ENCODE peak calls at places on chromosome 22, in four cellular contexts. K, H, J and W are unnamed samples.

GRCh38 chr22:43567691-43568308 is 156.0 kb downstream of the MPPED1 start:
- DNase-seq in J (no peak), H (no peak), K (no peak), W (no peak)

GRCh38 chr22:40031766-40032470 is 37.2 kb downstream of the FAM83F start:
- DNase-seq in K (no peak), J (no peak), H (no peak), W (no peak)

GRCh38 chr22:17775781-17776470 is 1.7 kb upstream of the BID start:
- DNase-seq in J (no peak), H (no peak), K (no peak), W (no peak)

GRCh38 chr22:22787151-22787550 is 100.5 kb upstream of the IGLL5 start:
- DNase-seq in J (no peak), K (no peak), H (peak), W (no peak)

GRCh38 chr22:22507743-22508273 is 734 bp downstream of the ZNF280B start:
- DNase-seq in K (no peak), H (no peak), J (no peak), W (no peak)

GRCh38 chr22:27797793-27798525 is 3.6 kb downstream of the MN1 start:
- DNase-seq in H (no peak), K (no peak), J (no peak), W (no peak)

GRCh38 chr22:43776081-43776670 is 35.9 kb downstream of the EFCAB6 start:
- DNase-seq in H (no peak), J (no peak), K (no peak), W (no peak)

GRCh38 chr22:39219071-39220050 is 25.4 kb downstream of the PDGFB start:
- DNase-seq in K (peak), H (peak), J (no peak), W (no peak)

GRCh38 chr22:33921576-33922181 is 1.4 kb upstream of the LARGE1 start:
- DNase-seq in K (no peak), J (peak), H (peak), W (no peak)

GRCh38 chr22:44567846-44568493 is 69.9 kb upstream of the RTL6 start:
- DNase-seq in J (peak), K (peak), H (no peak), W (no peak)

GRCh38 chr22:23094695-23095466 is 24.6 kb downstream of the GNAZ start:
- DNase-seq in K (no peak), J (no peak), H (no peak), W (no peak)

GRCh38 chr22:46067159-46068111 is 82.9 kb upstream of the PPARA start:
- DNase-seq in K (no peak), J (no peak), H (no peak), W (no peak)

GRCh38 chr22:40281717-40282116 is 64.6 kb upstream of the ADSL start:
- DNase-seq in K (no peak), J (no peak), H (no peak), W (no peak)

GRCh38 chr22:46686221-46686872 is 51.7 kb downstream of the CERK start:
- DNase-seq in K (no peak), H (no peak), J (no peak), W (no peak)

GRCh38 chr22:36191106-36191836 is 10.3 kb downstream of the APOL4 start:
- DNase-seq in H (no peak), K (no peak), J (no peak), W (no peak)

GRCh38 chr22:39928556-39929401 is 27.9 kb downstream of the GRAP2 start:
- DNase-seq in K (no peak), J (no peak), H (no peak), W (no peak)

DNA sequence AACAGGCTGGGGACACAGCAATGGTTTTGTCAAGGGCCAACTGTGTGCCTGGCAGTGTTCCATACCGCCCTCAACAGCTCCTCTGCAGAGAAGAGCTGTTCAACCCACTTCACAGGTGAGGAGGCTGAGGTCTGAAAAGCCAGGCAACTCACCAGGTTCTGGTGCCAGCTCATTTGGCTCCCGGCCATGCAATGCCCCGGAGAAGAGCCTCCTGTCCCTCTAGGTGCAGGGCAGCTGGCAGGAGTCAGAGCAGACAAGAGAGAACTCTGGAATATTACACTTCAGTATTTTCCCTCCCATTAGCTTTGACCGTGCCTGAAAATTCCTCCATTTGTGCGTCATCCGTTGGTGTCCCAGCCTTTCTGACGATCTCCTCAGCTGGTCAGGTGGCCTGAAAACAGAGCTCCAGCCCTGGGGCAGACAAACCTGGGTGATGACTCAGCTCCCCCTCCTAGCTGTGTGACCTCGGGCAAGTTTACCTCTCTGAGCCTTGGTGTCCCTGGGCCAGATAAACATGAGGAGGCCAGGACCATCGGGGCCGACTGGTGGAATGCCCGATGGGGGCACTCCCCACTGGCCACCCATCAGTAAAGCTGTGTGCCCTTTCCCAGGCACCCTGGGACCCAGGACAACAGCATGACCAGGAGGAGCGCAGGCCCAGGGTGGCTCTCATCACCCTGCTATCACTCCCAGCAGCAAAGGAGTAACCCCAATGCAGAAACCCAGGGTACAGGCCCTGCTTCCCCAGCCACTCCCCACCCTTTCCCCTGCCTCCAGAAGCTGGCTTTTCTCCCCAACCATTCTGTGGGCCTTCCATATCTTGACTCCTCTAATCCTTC is 9.6 kb upstream of the C1QTNF6 start:
- DNase-seq in H (no peak), K (peak), J (peak), W (no peak)
- TF ChIP-seq ATF2 in H (no peak), K (no peak), J (no peak), W (no peak)

GRCh38 chr22:20319041-20319744 is 667 bp downstream of the DGCR6L start:
- DNase-seq in H (peak), K (peak), J (no peak), W (no peak)
- TF ChIP-seq RFX5 in H (no peak), K (no peak), J (no peak), W (no peak)

DNA sequence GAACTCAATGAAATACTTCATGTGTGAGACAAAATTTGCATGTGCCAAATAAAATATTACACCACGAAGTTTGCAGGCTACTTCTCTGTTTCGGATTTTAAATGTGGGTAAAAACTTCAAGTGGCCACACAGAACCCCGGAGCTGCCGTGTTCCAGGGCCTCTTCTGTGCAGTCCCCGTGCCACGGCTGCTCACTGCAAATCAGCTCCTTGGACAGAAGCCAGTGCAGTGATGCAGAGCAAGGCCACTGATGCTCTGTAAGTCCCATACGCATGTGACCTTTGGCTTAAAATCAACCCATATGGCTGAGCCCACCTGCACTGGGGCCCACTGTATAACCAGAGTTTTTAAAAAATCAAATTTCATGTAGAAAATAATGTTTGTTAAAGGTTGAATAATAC is 1309.4 kb downstream of the TBC1D22A start:
- DNase-seq in J (no peak), H (no peak), K (no peak), W (peak)
- TF ChIP-seq ATF2 in J (no peak), H (no peak), K (no peak), W (no peak)

GRCh38 chr22:50267591-50268390 is 2.4 kb downstream of the MAPK11 start:
- DNase-seq in K (peak), H (peak), J (no peak), W (no peak)
- TF ChIP-seq RFX5 in K (no peak), H (no peak), J (no peak), W (no peak)